ENCODE peak calls at places on chromosomes 5 and 9, in eight cellular contexts. Z is nephron progenitor cell, M is GM06990, P is AG09309, T is HFF-Myc, S is GM20000, E is GM13977, J is BJ. H is an unnamed sample.

GRCh38 chr5:59180515-59180914 is 597.6 kb downstream of the RAB3C start:
- DNase-seq in Z (no peak), M (peak; percentile 66), P (no peak), T (no peak), S (peak; percentile 33), E (peak; percentile 35), J (no peak), H (peak; percentile 22)

GRCh38 chr5:60703944-60704343 is 4.0 kb upstream of the DEPDC1B start:
- DNase-seq in Z (no peak), M (no peak), P (no peak), T (no peak), S (no peak), E (no peak), J (no peak), H (no peak)

GRCh38 chr5:116554764-116555163 is 19.9 kb downstream of the SEMA6A start:
- DNase-seq in Z (no peak), M (no peak), P (no peak), T (no peak), S (no peak), E (no peak), J (no peak), H (no peak)

GRCh38 chr5:73354406-73354805 is 94.2 kb downstream of the FOXD1 start:
- DNase-seq in Z (no peak), M (no peak), P (no peak), T (peak; percentile 68), S (no peak), E (no peak), J (no peak), H (no peak)

GRCh38 chr9:76433851-76434250 is 25.1 kb upstream of the GCNT1 start:
- DNase-seq in Z (no peak), M (no peak), P (no peak), T (no peak), S (no peak), E (no peak), J (no peak), H (no peak)

GRCh38 chr9:3746296-3747275 is 220.8 kb upstream of the RFX3 start:
- DNase-seq in Z (no peak), M (no peak), P (peak; percentile 52), T (peak; percentile 52), S (no peak), E (no peak), J (peak; percentile 70), H (no peak)

GRCh38 chr5:142290574-142291299 is 34.1 kb downstream of the SPRY4 start:
- DNase-seq in Z (no peak), M (no peak), P (no peak), T (peak; percentile 21), S (no peak), E (no peak), J (no peak), H (no peak)

GRCh38 chr5:180553530-180553929 is 37.8 kb downstream of the SCGB3A1 start:
- DNase-seq in Z (no peak), M (no peak), P (no peak), T (no peak), S (no peak), E (no peak), J (no peak), H (no peak)

GRCh38 chr9:3777137-3777536 is 251.3 kb upstream of the RFX3 start:
- DNase-seq in Z (no peak), M (no peak), P (no peak), T (no peak), S (no peak), E (no peak), J (no peak), H (no peak)

GRCh38 chr5:76363385-76364261 is 39.5 kb upstream of the IQGAP2 start:
- DNase-seq in Z (no peak), M (no peak), P (no peak), T (no peak), S (no peak), E (no peak), J (no peak), H (no peak)

GRCh38 chr5:167759411-167759821 is 532.0 kb upstream of the WWC1 start:
- DNase-seq in Z (no peak), M (no peak), P (peak; percentile 87), T (no peak), S (no peak), E (no peak), J (no peak), H (no peak)

GRCh38 chr9:129422843-129423700 is 197.8 kb downstream of the C9orf50 start:
- DNase-seq in Z (no peak), M (no peak), P (no peak), T (no peak), S (no peak), E (no peak), J (no peak), H (no peak)

GRCh38 chr9:70031141-70031545 is 12.5 kb upstream of the MAMDC2 start:
- DNase-seq in Z (no peak), M (no peak), P (peak; percentile 24), T (no peak), S (no peak), E (no peak), J (peak; percentile 27), H (no peak)

GRCh38 chr9:125106285-125106893 is 36.9 kb downstream of the SCAI start:
- DNase-seq in Z (no peak), M (no peak), P (peak; percentile 84), T (no peak), S (no peak), E (no peak), J (peak; percentile 82), H (no peak)

GRCh38 chr5:150781706-150782614 is 3.4 kb downstream of the SMIM3 start:
- DNase-seq in Z (no peak), M (no peak), P (peak; percentile 98), T (peak; percentile 94), S (no peak), E (no peak), J (peak; percentile 89), H (no peak)

GRCh38 chr5:64742821-64743220 is 25.7 kb downstream of the SREK1IP1 start:
- DNase-seq in Z (no peak), M (no peak), P (no peak), T (no peak), S (no peak), E (no peak), J (peak; percentile 12), H (no peak)

GRCh38 chr9:29575219-29575618 is 2001.9 kb upstream of the C9orf72 start:
- DNase-seq in Z (no peak), M (no peak), P (no peak), T (no peak), S (no peak), E (no peak), J (no peak), H (no peak)

GRCh38 chr9:79671558-79671957 is 99.8 kb downstream of the TLE4 start:
- DNase-seq in Z (no peak), M (no peak), P (no peak), T (no peak), S (no peak), E (no peak), J (no peak), H (no peak)

GRCh38 chr5:17713301-17713700 is 79.0 kb downstream of the TAF11L14 start:
- DNase-seq in Z (no peak), M (no peak), P (no peak), T (no peak), S (no peak), E (no peak), J (no peak), H (no peak)

GRCh38 chr5:98308960-98309359 is 464.5 kb upstream of the RGMB start:
- DNase-seq in Z (no peak), M (no peak), P (no peak), T (no peak), S (no peak), E (no peak), J (no peak), H (no peak)

DNA sequence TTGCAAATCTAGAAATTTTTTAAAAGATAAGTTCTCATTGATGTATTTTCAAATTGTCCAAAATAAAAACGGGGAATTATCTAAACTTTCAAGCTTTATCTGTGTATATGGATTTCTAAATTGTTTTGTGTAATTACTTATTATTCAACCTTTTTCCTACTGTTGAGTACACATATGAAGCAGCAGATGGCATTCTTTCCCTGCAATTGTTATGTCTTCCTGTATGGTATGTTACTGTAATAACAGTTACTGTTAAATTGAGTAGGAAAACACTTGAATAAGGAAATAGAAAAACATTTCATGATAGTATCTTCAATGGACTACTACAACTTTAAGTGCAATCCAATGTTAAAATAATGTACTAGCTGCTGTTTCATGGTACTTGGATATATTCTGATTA is 124.8 kb downstream of the RANBP17 start:
- DNase-seq in Z (no peak), M (no peak), P (peak; percentile 3), T (peak; percentile 20), S (no peak), E (no peak), J (no peak), H (no peak)
- TF ChIP-seq CTCF in Z (no peak), M (no peak), P (no peak), T (no peak), S (no peak), E (peak; percentile 2), J (no peak), H (no peak)

DNA sequence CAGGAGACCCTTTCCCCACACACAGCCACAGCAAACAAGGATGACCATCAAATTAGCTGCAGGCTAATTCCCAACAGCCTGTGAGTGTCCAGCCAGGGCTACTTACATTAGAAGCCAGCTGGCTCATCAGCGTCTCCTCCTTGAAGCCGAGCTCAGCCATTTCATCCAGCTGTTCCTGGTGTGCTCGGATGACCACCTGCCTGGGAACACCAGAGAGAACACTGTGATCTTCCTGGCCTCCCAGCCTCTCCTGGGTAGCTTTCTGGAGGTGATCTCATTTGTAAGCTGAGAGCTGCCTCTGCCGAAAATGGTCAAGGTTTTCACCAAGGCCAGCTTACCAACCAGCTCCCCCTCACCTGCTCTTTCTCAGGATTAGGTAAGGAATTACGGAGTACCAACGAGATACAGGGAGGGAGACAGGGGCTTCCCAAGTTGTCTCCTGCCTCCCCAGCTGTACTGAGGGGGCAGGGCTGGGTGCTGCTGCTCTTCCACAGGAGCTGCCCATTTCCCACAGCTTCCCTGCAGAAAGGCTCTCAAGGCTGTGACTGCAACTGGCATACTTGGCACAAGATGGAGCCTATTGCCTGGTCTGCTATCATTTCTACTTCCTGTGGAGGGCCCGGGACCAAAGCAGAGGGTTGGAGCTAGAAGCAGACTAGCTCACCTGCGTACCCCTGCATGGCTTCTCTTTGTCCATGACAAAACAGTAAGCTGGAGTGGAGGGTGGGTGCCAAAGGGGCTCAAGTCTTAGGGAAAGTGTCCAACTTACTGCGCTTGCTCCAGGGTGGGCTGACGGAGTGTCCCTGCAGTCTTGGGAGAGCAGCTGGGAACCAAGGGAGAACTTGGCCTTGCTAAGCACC is 73.9 kb downstream of the KIF24 start:
- DNase-seq in Z (no peak), M (no peak), P (no peak), T (no peak), S (no peak), E (no peak), J (no peak), H (no peak)
- TF ChIP-seq CTCF in Z (no peak), M (no peak), P (peak; percentile 32), T (no peak), S (no peak), E (no peak), J (peak; percentile 19), H (no peak)

GRCh38 chr5:140116716-140117115 is 2.8 kb downstream of the PURA start:
- DNase-seq in Z (no peak), M (no peak), P (no peak), T (no peak), S (no peak), E (no peak), J (no peak), H (no peak)
- TF ChIP-seq CTCF in Z (no peak), M (no peak), P (no peak), T (no peak), S (no peak), E (no peak), J (no peak), H (no peak)

GRCh38 chr9:135804588-135805421 is 102.5 kb downstream of the CAMSAP1 start:
- DNase-seq in Z (no peak), M (no peak), P (no peak), T (no peak), S (no peak), E (no peak), J (no peak), H (no peak)
- TF ChIP-seq CTCF in Z (no peak), M (no peak), P (no peak), T (no peak), S (no peak), E (no peak), J (peak; percentile 3), H (no peak)